ENCODE peak calls at places on chromosome 14, in ten cellular contexts. K is hippocampal formation; G is T-helper 9 cell; E is heart right ventricle; X is A549; N is H9; L is OCI-LY7; M is left colon; H is stimulated activated effector memory CD8-positive, alpha-beta T cell treated with anti-CD3 and anti-CD28 coated beads, Interleukin-12 subunit alpha, Interleukin-12 subunit beta, amount 100 ng/mL, for 72 hours; Q is activated CD4-positive, alpha-beta T cell treated with anti-CD3 and anti-CD28 coated beads for 24 hours. S is an unnamed sample.

GRCh38 chr14:104112609-104113571 is 25.5 kb upstream of the KIF26A start:
- DNase-seq in K (no peak), G (no peak), E (no peak), X (no peak), N (no peak), L (no peak), M (peak), H (no peak), Q (no peak), S (no peak)

GRCh38 chr14:101359221-101360044 is 201.9 kb upstream of the DIO3 start:
- DNase-seq in K (no peak), G (no peak), E (no peak), X (no peak), N (no peak), L (peak), M (peak), H (no peak), Q (no peak), S (no peak)

GRCh38 chr14:66610154-66610563 is 102.2 kb downstream of the GPHN start:
- DNase-seq in K (no peak), G (no peak), E (no peak), X (peak), N (no peak), L (peak), M (no peak), H (no peak), Q (no peak), S (no peak)

GRCh38 chr14:61609143-61609851 is 86.0 kb upstream of the HIF1A start:
- DNase-seq in K (peak), G (no peak), E (no peak), X (no peak), N (peak), L (no peak), M (no peak), H (no peak), Q (no peak), S (no peak)

GRCh38 chr14:34365309-34365915 is 96.6 kb downstream of the SPTSSA start:
- DNase-seq in K (no peak), G (no peak), E (no peak), X (peak), N (no peak), L (no peak), M (no peak), H (no peak), Q (no peak), S (no peak)

GRCh38 chr14:35932659-35933159 is 106.6 kb downstream of the BRMS1L start:
- DNase-seq in K (no peak), G (no peak), E (no peak), X (no peak), N (no peak), L (peak), M (no peak), H (no peak), Q (peak), S (peak)

GRCh38 chr14:100178691-100179090 is 19.2 kb upstream of the DEGS2 start:
- DNase-seq in K (no peak), G (no peak), E (no peak), X (no peak), N (no peak), L (no peak), M (no peak), H (no peak), Q (no peak), S (no peak)

GRCh38 chr14:68676511-68676943 is 116.3 kb downstream of the ZFP36L1 start:
- DNase-seq in K (no peak), G (no peak), E (no peak), X (no peak), N (no peak), L (peak), M (no peak), H (no peak), Q (no peak), S (no peak)

GRCh38 chr14:84254205-84254788 is 1275.6 kb upstream of the FLRT2 start:
- DNase-seq in K (no peak), G (no peak), E (peak), X (no peak), N (peak), L (no peak), M (no peak), H (no peak), Q (no peak), S (no peak)

GRCh38 chr14:92453691-92454090 is 59.9 kb upstream of the RIN3 start:
- DNase-seq in K (no peak), G (no peak), E (no peak), X (no peak), N (no peak), L (no peak), M (no peak), H (no peak), Q (no peak), S (no peak)

GRCh38 chr14:22651586-22651985 is 7.4 kb upstream of the OR6J1 start:
- DNase-seq in K (no peak), G (no peak), E (no peak), X (no peak), N (no peak), L (no peak), M (no peak), H (no peak), Q (no peak), S (no peak)

S was measured in T-helper 1 cell.